ENCODE peak calls at places on chromosomes 4 and X, in four cellular contexts. E is hepatocyte, W is upper lobe of right lung, P is endodermal cell. X is an unnamed sample.

GRCh38 chrX:16445166-16445752 is 204.7 kb upstream of the S100G start:
- DNase-seq in W (no peak), E (peak), P (peak), X (no peak)

GRCh38 chr4:89715611-89716010 is 121.3 kb downstream of the SNCA start:
- DNase-seq in E (no peak), W (no peak), P (no peak), X (no peak)

GRCh38 chr4:1960170-1960825 is 48.5 kb downstream of the NELFA start:
- DNase-seq in W (no peak), P (no peak), E (no peak), X (no peak)

GRCh38 chrX:27767387-27767786 is 40.4 kb upstream of the MAGEB10 start:
- DNase-seq in W (no peak), E (no peak), P (no peak), X (no peak)

GRCh38 chr4:180054291-180054690 is 2188.9 kb upstream of the TENM3 start:
- DNase-seq in W (no peak), E (no peak), P (no peak), X (no peak)

GRCh38 chr4:182975806-182976205 is 58.6 kb upstream of the DCTD start:
- DNase-seq in P (no peak), E (no peak), W (no peak), X (peak)

GRCh38 chr4:7335363-7336066 is 99.2 kb downstream of the PSAPL1 start:
- DNase-seq in W (peak), E (peak), P (peak), X (no peak)

GRCh38 chr4:87103691-87104187 is 116.7 kb downstream of the KLHL8 start:
- DNase-seq in P (no peak), W (no peak), E (no peak), X (peak)

GRCh38 chrX:3757510-3758025 is 44.1 kb upstream of the PRKX start:
- DNase-seq in E (no peak), W (no peak), P (no peak), X (no peak)

GRCh38 chr4:177728361-177729152 is 286.3 kb upstream of the AGA start:
- DNase-seq in P (no peak), W (no peak), E (peak), X (no peak)

GRCh38 chr4:100348472-100348871 is 158.2 kb upstream of the DDIT4L start:
- DNase-seq in W (no peak), E (peak), P (no peak), X (no peak)

GRCh38 chr4:87076690-87077358 is 142.0 kb downstream of the AFF1 start:
- DNase-seq in W (no peak), P (no peak), E (no peak), X (no peak)

GRCh38 chr4:172245493-172245892 is 432.3 kb downstream of the GALNTL6 start:
- DNase-seq in W (no peak), E (no peak), P (no peak), X (no peak)

GRCh38 chr4:184170996-184171395 is 46.7 kb downstream of the ENPP6 start:
- DNase-seq in E (no peak), P (peak), W (no peak), X (no peak)

GRCh38 chr4:152094851-152095700 is 334.3 kb upstream of the GATB start:
- DNase-seq in E (no peak), W (no peak), P (no peak), X (no peak)

GRCh38 chr4:25103423-25103822 is 56.8 kb downstream of the SEPSECS start:
- DNase-seq in W (no peak), E (no peak), P (no peak), X (no peak)

GRCh38 chr4:184506527-184507121 is 32.3 kb upstream of the IRF2 start:
- DNase-seq in E (no peak), W (no peak), P (peak), X (no peak)

GRCh38 chr4:3013323-3013722 is 50.0 kb downstream of the GRK4 start:
- DNase-seq in P (no peak), W (no peak), E (no peak), X (no peak)

GRCh38 chr4:169311643-169312365 is 41.0 kb upstream of the SH3RF1 start:
- DNase-seq in P (peak), E (peak), W (no peak), X (no peak)

GRCh38 chrX:15242899-15243555 is 26.9 kb downstream of the ASB9 start:
- DNase-seq in E (peak), P (no peak), W (no peak), X (no peak)

GRCh38 chrX:140249122-140249521 is 255.7 kb downstream of the SOX3 start:
- DNase-seq in W (no peak), E (no peak), P (no peak), X (no peak)

GRCh38 chrX:153102436-153102835 is 30.2 kb downstream of the PNMA6A start:
- DNase-seq in W (no peak), P (no peak), E (no peak), X (no peak)

GRCh38 chr4:65943076-65943475 is 272.8 kb upstream of the EPHA5 start:
- DNase-seq in P (peak), E (peak), W (no peak), X (peak)

GRCh38 chrX:132266583-132267355 is 47.5 kb upstream of the RAP2C start:
- DNase-seq in W (no peak), E (peak), P (no peak), X (no peak)

GRCh38 chr4:121380448-121381147 is at the start of gene QRFPR:
- DNase-seq in W (no peak), E (peak), P (peak), X (no peak)

GRCh38 chr4:18241744-18242143 is 220.2 kb upstream of the LCORL start:
- DNase-seq in P (no peak), W (no peak), E (no peak), X (no peak)

GRCh38 chrX:151633157-151633556 is 62.1 kb upstream of the PRRG3 start:
- DNase-seq in E (no peak), W (no peak), P (no peak), X (no peak)

GRCh38 chr4:40525811-40526598 is 103.7 kb downstream of the RBM47 start:
- DNase-seq in E (peak), P (peak), W (no peak), X (peak)

GRCh38 chr4:78602334-78602733 is 50.8 kb downstream of the ANXA3 start:
- DNase-seq in W (no peak), P (no peak), E (no peak), X (no peak)

GRCh38 chr4:110614981-110615365 is 7.9 kb downstream of the PITX2 start:
- DNase-seq in P (peak), E (no peak), W (no peak), X (no peak)

GRCh38 chr4:1345905-1346780 is 865 bp upstream of the UVSSA start:
- DNase-seq in W (peak), E (peak), P (peak), X (no peak)

GRCh38 chr4:189128341-189128740 is 812.3 kb upstream of the FRG1 start:
- DNase-seq in P (no peak), W (no peak), E (no peak), X (no peak)

GRCh38 chr4:169272265-169272886 is 1.6 kb upstream of the SH3RF1 start:
- DNase-seq in W (no peak), E (no peak), P (no peak), X (no peak)

GRCh38 chr4:14345356-14345775 is 656.9 kb upstream of the CPEB2 start:
- DNase-seq in P (no peak), E (no peak), W (no peak), X (peak)

GRCh38 chr4:102640669-102641068 is 120.1 kb downstream of the MANBA start:
- DNase-seq in P (no peak), E (no peak), W (no peak), X (no peak)

DNA sequence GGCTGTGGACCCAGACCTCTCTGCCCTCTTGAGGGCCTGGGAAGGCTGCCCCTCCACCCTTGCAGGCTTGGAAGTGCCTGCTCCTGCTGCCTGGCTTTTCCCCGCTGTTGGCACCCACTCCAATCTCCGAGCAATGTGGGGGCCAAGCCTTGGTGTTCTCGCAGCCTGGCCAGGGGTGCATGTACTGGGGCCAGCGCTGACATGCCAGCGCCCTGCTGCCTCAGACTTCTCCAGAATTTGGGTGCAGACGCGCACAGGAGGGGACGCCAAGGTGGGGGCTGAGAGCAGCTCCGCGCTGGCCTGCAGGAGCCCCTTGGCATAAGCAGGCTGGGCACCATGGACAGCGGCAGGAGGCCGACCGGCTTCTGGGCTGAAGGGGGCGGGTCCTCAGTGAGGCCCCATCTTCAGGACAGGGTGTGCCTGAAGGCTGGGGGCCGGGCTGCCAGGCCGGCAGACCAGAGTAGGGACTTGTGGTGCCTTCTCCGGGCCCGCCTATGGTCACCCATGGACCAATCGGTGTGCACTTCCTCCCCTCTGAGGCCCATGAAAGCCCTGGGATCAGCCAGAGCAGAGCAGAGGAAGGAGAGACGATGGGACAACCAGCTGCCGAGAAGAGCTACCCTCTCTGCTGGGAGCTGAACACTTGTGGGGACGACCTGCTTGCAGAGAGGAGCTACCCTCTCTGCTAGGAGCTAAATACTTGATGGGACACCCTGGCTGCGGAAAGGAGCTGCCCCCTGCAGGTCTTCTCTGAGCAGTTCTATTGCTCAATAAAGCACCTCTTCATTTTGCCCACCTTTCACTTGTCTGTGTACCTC is 118.3 kb downstream of the DNAAF6 start:
- DNase-seq in W (peak), P (peak), E (peak), X (peak)
- TF ChIP-seq CTCF in W (no peak), P (peak), E (peak), X (peak)

DNA sequence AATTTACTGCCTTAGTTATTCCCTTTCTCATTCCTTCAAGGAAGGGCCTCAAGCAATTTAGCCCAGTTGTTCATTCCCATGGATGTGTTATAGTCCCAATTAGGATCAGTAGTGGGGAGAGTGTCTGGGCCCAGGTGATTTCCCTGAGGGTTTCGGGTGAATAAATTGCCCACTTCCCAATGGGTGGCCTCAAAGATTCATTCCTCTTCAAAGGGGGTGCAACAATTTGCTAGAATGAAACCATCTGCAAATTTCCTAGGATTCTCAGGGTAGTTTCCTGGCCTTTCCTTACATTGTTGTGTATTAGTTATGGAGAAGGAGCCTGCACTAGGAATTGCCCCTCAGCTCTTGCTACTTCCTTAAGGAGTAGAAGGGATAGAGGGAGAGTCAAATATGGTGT is 6.3 kb upstream of the AREG start:
- DNase-seq in W (no peak), E (no peak), P (no peak), X (no peak)
- TF ChIP-seq CTCF in W (no peak), E (no peak), P (no peak), X (no peak)

GRCh38 chr4:5858020-5858769 is 34.7 kb downstream of the CRMP1 start:
- DNase-seq in P (no peak), E (no peak), W (no peak), X (no peak)

GRCh38 chr4:5857199-5857598 is 35.7 kb downstream of the CRMP1 start:
- DNase-seq in P (no peak), E (no peak), W (no peak), X (no peak)

GRCh38 chr4:5851637-5852036 is 41.2 kb downstream of the CRMP1 start:
- DNase-seq in W (no peak), E (no peak), P (no peak), X (no peak)

GRCh38 chr4:5852806-5853205 is 40.1 kb downstream of the CRMP1 start:
- DNase-seq in E (no peak), W (no peak), P (no peak), X (no peak)
- TF ChIP-seq CTCF in E (no peak), W (no peak), P (no peak), X (no peak)

DNA sequence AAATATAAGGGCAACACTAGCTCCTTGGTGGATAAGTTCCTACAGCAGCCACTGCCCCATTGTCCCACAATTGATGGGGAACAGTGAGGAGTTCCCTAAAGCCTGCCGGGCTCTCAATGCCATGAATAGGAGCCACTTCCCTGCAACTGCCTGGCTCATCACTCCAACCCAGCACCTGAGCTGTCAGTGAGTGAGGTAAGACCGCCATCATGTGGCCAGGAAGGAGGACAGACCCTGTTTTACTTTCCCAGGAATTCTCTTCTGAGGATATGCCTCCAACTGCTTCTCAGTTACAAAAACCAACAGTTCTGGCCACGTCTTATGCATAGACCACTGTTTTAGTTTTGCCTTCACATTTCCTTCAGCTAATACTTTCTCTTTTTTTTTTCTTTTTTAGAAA is 45.5 kb downstream of the SRPX start:
- DNase-seq in P (peak), E (peak), W (no peak), X (no peak)
- TF ChIP-seq CTCF in P (peak), E (peak), W (peak), X (peak)

DNA sequence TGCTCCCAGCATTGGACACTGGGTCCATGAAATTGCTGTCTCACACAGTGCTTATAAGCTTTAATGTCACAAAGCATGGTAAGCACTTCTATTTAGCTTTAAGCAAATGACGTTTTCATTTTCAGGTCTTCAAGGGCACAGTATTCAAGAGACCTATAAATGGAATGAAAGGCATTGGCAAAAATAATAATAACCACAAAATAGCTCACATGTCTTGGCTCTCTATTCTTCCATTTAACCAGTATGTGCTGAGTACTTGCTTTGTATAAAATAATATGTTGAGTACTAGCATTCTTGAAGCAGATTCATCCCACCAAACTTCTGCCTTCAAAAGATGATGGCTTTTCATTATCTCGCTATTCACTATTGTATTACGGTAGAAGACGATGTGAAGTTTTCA is 203.0 kb downstream of the ADAMTS3 start:
- DNase-seq in P (no peak), E (no peak), W (no peak), X (no peak)
- TF ChIP-seq CTCF in P (no peak), E (no peak), W (no peak), X (no peak)